ENCODE peak calls at places on chromosome 7, in nine cellular contexts. One of them, this sample, is unnamed.
A peak's percentile ranks its signal among the peaks of the same experiment; 100 is the strongest.

GRCh38 chr7:27165089-27165654 is at the start of gene HOXA9:
- DNase-seq in naive thymus-derived CD4-positive, alpha-beta T cell: peak; percentile 22
- DNase-seq in stimulated activated CD4-positive, alpha-beta T cell treated with anti-CD3 and anti-CD28 coated beads, Interleukin-1b, Interleukin-23, amount 100 ng/mL, for 1 hour: no peak
- DNase-seq in RPMI7951: no peak
- DNase-seq in fibroblast of the conjunctiva: no peak
- DNase-seq in activated gamma-delta T cell treated with Interleukin-2 at 50 U/mL for 16 hours: no peak
- DNase-seq in iris pigment epithelial cell: no peak
- DNase-seq in ELF-1: peak; percentile 61
- DNase-seq in fibroblast of pulmonary artery: no peak
- DNase-seq in this sample: peak; percentile 47

GRCh38 chr7:41217306-41217705 is 485.6 kb downstream of the INHBA start:
- DNase-seq in naive thymus-derived CD4-positive, alpha-beta T cell: no peak
- DNase-seq in stimulated activated CD4-positive, alpha-beta T cell treated with anti-CD3 and anti-CD28 coated beads, Interleukin-1b, Interleukin-23, amount 100 ng/mL, for 1 hour: no peak
- DNase-seq in RPMI7951: peak; percentile 35
- DNase-seq in fibroblast of the conjunctiva: no peak
- DNase-seq in activated gamma-delta T cell treated with Interleukin-2 at 50 U/mL for 16 hours: no peak
- DNase-seq in iris pigment epithelial cell: no peak
- DNase-seq in ELF-1: no peak
- DNase-seq in fibroblast of pulmonary artery: no peak
- DNase-seq in this sample: no peak

GRCh38 chr7:51481421-51481820 is 164.8 kb upstream of the COBL start:
- DNase-seq in naive thymus-derived CD4-positive, alpha-beta T cell: no peak
- DNase-seq in stimulated activated CD4-positive, alpha-beta T cell treated with anti-CD3 and anti-CD28 coated beads, Interleukin-1b, Interleukin-23, amount 100 ng/mL, for 1 hour: no peak
- DNase-seq in RPMI7951: no peak
- DNase-seq in fibroblast of the conjunctiva: no peak
- DNase-seq in activated gamma-delta T cell treated with Interleukin-2 at 50 U/mL for 16 hours: no peak
- DNase-seq in iris pigment epithelial cell: no peak
- DNase-seq in ELF-1: no peak
- DNase-seq in fibroblast of pulmonary artery: no peak
- DNase-seq in this sample: no peak

GRCh38 chr7:83976302-83976701 is 218.3 kb downstream of the SEMA3A start:
- DNase-seq in naive thymus-derived CD4-positive, alpha-beta T cell: no peak
- DNase-seq in stimulated activated CD4-positive, alpha-beta T cell treated with anti-CD3 and anti-CD28 coated beads, Interleukin-1b, Interleukin-23, amount 100 ng/mL, for 1 hour: no peak
- DNase-seq in RPMI7951: peak; percentile 28
- DNase-seq in fibroblast of the conjunctiva: peak; percentile 27
- DNase-seq in activated gamma-delta T cell treated with Interleukin-2 at 50 U/mL for 16 hours: no peak
- DNase-seq in iris pigment epithelial cell: peak; percentile 21
- DNase-seq in ELF-1: no peak
- DNase-seq in fibroblast of pulmonary artery: peak; percentile 54
- DNase-seq in this sample: peak; percentile 70

GRCh38 chr7:6451224-6451705 is 3.5 kb upstream of the DAGLB start:
- DNase-seq in naive thymus-derived CD4-positive, alpha-beta T cell: no peak
- DNase-seq in stimulated activated CD4-positive, alpha-beta T cell treated with anti-CD3 and anti-CD28 coated beads, Interleukin-1b, Interleukin-23, amount 100 ng/mL, for 1 hour: no peak
- DNase-seq in RPMI7951: no peak
- DNase-seq in fibroblast of the conjunctiva: no peak
- DNase-seq in activated gamma-delta T cell treated with Interleukin-2 at 50 U/mL for 16 hours: no peak
- DNase-seq in iris pigment epithelial cell: no peak
- DNase-seq in ELF-1: no peak
- DNase-seq in fibroblast of pulmonary artery: no peak
- DNase-seq in this sample: no peak

GRCh38 chr7:15525652-15526263 is 36.1 kb downstream of the AGMO start:
- DNase-seq in naive thymus-derived CD4-positive, alpha-beta T cell: no peak
- DNase-seq in stimulated activated CD4-positive, alpha-beta T cell treated with anti-CD3 and anti-CD28 coated beads, Interleukin-1b, Interleukin-23, amount 100 ng/mL, for 1 hour: no peak
- DNase-seq in RPMI7951: no peak
- DNase-seq in fibroblast of the conjunctiva: no peak
- DNase-seq in activated gamma-delta T cell treated with Interleukin-2 at 50 U/mL for 16 hours: no peak
- DNase-seq in iris pigment epithelial cell: no peak
- DNase-seq in ELF-1: no peak
- DNase-seq in fibroblast of pulmonary artery: no peak
- DNase-seq in this sample: no peak

GRCh38 chr7:16708980-16709379 is 44.6 kb upstream of the TSPAN13 start:
- DNase-seq in naive thymus-derived CD4-positive, alpha-beta T cell: no peak
- DNase-seq in stimulated activated CD4-positive, alpha-beta T cell treated with anti-CD3 and anti-CD28 coated beads, Interleukin-1b, Interleukin-23, amount 100 ng/mL, for 1 hour: no peak
- DNase-seq in RPMI7951: peak; percentile 98
- DNase-seq in fibroblast of the conjunctiva: peak; percentile 55
- DNase-seq in activated gamma-delta T cell treated with Interleukin-2 at 50 U/mL for 16 hours: no peak
- DNase-seq in iris pigment epithelial cell: peak; percentile 98
- DNase-seq in ELF-1: peak; percentile 31
- DNase-seq in fibroblast of pulmonary artery: peak; percentile 86
- DNase-seq in this sample: peak; percentile 88

GRCh38 chr7:491292-491957 is 28.2 kb downstream of the PDGFA start:
- DNase-seq in naive thymus-derived CD4-positive, alpha-beta T cell: no peak
- DNase-seq in stimulated activated CD4-positive, alpha-beta T cell treated with anti-CD3 and anti-CD28 coated beads, Interleukin-1b, Interleukin-23, amount 100 ng/mL, for 1 hour: no peak
- DNase-seq in RPMI7951: peak; percentile 54
- DNase-seq in fibroblast of the conjunctiva: no peak
- DNase-seq in activated gamma-delta T cell treated with Interleukin-2 at 50 U/mL for 16 hours: no peak
- DNase-seq in iris pigment epithelial cell: no peak
- DNase-seq in ELF-1: no peak
- DNase-seq in fibroblast of pulmonary artery: no peak
- DNase-seq in this sample: no peak

GRCh38 chr7:138842111-138842510 is 44.1 kb upstream of the ATP6V0A4 start:
- DNase-seq in naive thymus-derived CD4-positive, alpha-beta T cell: no peak
- DNase-seq in stimulated activated CD4-positive, alpha-beta T cell treated with anti-CD3 and anti-CD28 coated beads, Interleukin-1b, Interleukin-23, amount 100 ng/mL, for 1 hour: no peak
- DNase-seq in RPMI7951: peak; percentile 86
- DNase-seq in fibroblast of the conjunctiva: peak; percentile 4
- DNase-seq in activated gamma-delta T cell treated with Interleukin-2 at 50 U/mL for 16 hours: no peak
- DNase-seq in iris pigment epithelial cell: peak; percentile 94
- DNase-seq in ELF-1: peak; percentile 79
- DNase-seq in fibroblast of pulmonary artery: peak; percentile 33
- DNase-seq in this sample: no peak

GRCh38 chr7:55192718-55193117 is 172.4 kb upstream of the LANCL2 start:
- DNase-seq in naive thymus-derived CD4-positive, alpha-beta T cell: no peak
- DNase-seq in stimulated activated CD4-positive, alpha-beta T cell treated with anti-CD3 and anti-CD28 coated beads, Interleukin-1b, Interleukin-23, amount 100 ng/mL, for 1 hour: no peak
- DNase-seq in RPMI7951: peak; percentile 91
- DNase-seq in fibroblast of the conjunctiva: peak; percentile 24
- DNase-seq in activated gamma-delta T cell treated with Interleukin-2 at 50 U/mL for 16 hours: no peak
- DNase-seq in iris pigment epithelial cell: peak; percentile 74
- DNase-seq in ELF-1: no peak
- DNase-seq in fibroblast of pulmonary artery: peak; percentile 53
- DNase-seq in this sample: no peak

GRCh38 chr7:46767071-46767470 is 814.8 kb downstream of the TNS3 start:
- DNase-seq in naive thymus-derived CD4-positive, alpha-beta T cell: no peak
- DNase-seq in stimulated activated CD4-positive, alpha-beta T cell treated with anti-CD3 and anti-CD28 coated beads, Interleukin-1b, Interleukin-23, amount 100 ng/mL, for 1 hour: no peak
- DNase-seq in RPMI7951: no peak
- DNase-seq in fibroblast of the conjunctiva: no peak
- DNase-seq in activated gamma-delta T cell treated with Interleukin-2 at 50 U/mL for 16 hours: no peak
- DNase-seq in iris pigment epithelial cell: no peak
- DNase-seq in ELF-1: no peak
- DNase-seq in fibroblast of pulmonary artery: no peak
- DNase-seq in this sample: no peak

GRCh38 chr7:151008511-151009323 is 15.6 kb downstream of the ATG9B start:
- DNase-seq in naive thymus-derived CD4-positive, alpha-beta T cell: peak; percentile 64
- DNase-seq in stimulated activated CD4-positive, alpha-beta T cell treated with anti-CD3 and anti-CD28 coated beads, Interleukin-1b, Interleukin-23, amount 100 ng/mL, for 1 hour: peak; percentile 79
- DNase-seq in RPMI7951: peak; percentile 39
- DNase-seq in fibroblast of the conjunctiva: no peak
- DNase-seq in activated gamma-delta T cell treated with Interleukin-2 at 50 U/mL for 16 hours: peak; percentile 74
- DNase-seq in iris pigment epithelial cell: no peak
- DNase-seq in ELF-1: peak; percentile 96
- DNase-seq in fibroblast of pulmonary artery: peak; percentile 60
- DNase-seq in this sample: peak; percentile 79

GRCh38 chr7:105675873-105676484 is 94.7 kb upstream of the EFCAB10 start:
- DNase-seq in naive thymus-derived CD4-positive, alpha-beta T cell: peak; percentile 30
- DNase-seq in stimulated activated CD4-positive, alpha-beta T cell treated with anti-CD3 and anti-CD28 coated beads, Interleukin-1b, Interleukin-23, amount 100 ng/mL, for 1 hour: no peak
- DNase-seq in RPMI7951: no peak
- DNase-seq in fibroblast of the conjunctiva: no peak
- DNase-seq in activated gamma-delta T cell treated with Interleukin-2 at 50 U/mL for 16 hours: peak; percentile 73
- DNase-seq in iris pigment epithelial cell: no peak
- DNase-seq in ELF-1: no peak
- DNase-seq in fibroblast of pulmonary artery: no peak
- DNase-seq in this sample: no peak

GRCh38 chr7:81482600-81483186 is 287.2 kb downstream of the HGF start:
- DNase-seq in naive thymus-derived CD4-positive, alpha-beta T cell: no peak
- DNase-seq in stimulated activated CD4-positive, alpha-beta T cell treated with anti-CD3 and anti-CD28 coated beads, Interleukin-1b, Interleukin-23, amount 100 ng/mL, for 1 hour: no peak
- DNase-seq in RPMI7951: peak; percentile 34
- DNase-seq in fibroblast of the conjunctiva: peak; percentile 39
- DNase-seq in activated gamma-delta T cell treated with Interleukin-2 at 50 U/mL for 16 hours: no peak
- DNase-seq in iris pigment epithelial cell: peak; percentile 50
- DNase-seq in ELF-1: no peak
- DNase-seq in fibroblast of pulmonary artery: peak; percentile 75
- DNase-seq in this sample: peak; percentile 60

GRCh38 chr7:112886171-112886570 is 96.0 kb upstream of the TMEM168 start:
- DNase-seq in naive thymus-derived CD4-positive, alpha-beta T cell: no peak
- DNase-seq in stimulated activated CD4-positive, alpha-beta T cell treated with anti-CD3 and anti-CD28 coated beads, Interleukin-1b, Interleukin-23, amount 100 ng/mL, for 1 hour: no peak
- DNase-seq in RPMI7951: no peak
- DNase-seq in fibroblast of the conjunctiva: no peak
- DNase-seq in activated gamma-delta T cell treated with Interleukin-2 at 50 U/mL for 16 hours: no peak
- DNase-seq in iris pigment epithelial cell: no peak
- DNase-seq in ELF-1: no peak
- DNase-seq in fibroblast of pulmonary artery: no peak
- DNase-seq in this sample: no peak

GRCh38 chr7:125173571-125173970 is 243.9 kb upstream of the POT1 start:
- DNase-seq in naive thymus-derived CD4-positive, alpha-beta T cell: no peak
- DNase-seq in stimulated activated CD4-positive, alpha-beta T cell treated with anti-CD3 and anti-CD28 coated beads, Interleukin-1b, Interleukin-23, amount 100 ng/mL, for 1 hour: no peak
- DNase-seq in RPMI7951: no peak
- DNase-seq in fibroblast of the conjunctiva: no peak
- DNase-seq in activated gamma-delta T cell treated with Interleukin-2 at 50 U/mL for 16 hours: no peak
- DNase-seq in iris pigment epithelial cell: no peak
- DNase-seq in ELF-1: no peak
- DNase-seq in fibroblast of pulmonary artery: peak; percentile 8
- DNase-seq in this sample: no peak

GRCh38 chr7:116922545-116922944 is 30.8 kb upstream of the ST7 start:
- DNase-seq in naive thymus-derived CD4-positive, alpha-beta T cell: no peak
- DNase-seq in stimulated activated CD4-positive, alpha-beta T cell treated with anti-CD3 and anti-CD28 coated beads, Interleukin-1b, Interleukin-23, amount 100 ng/mL, for 1 hour: no peak
- DNase-seq in RPMI7951: no peak
- DNase-seq in fibroblast of the conjunctiva: no peak
- DNase-seq in activated gamma-delta T cell treated with Interleukin-2 at 50 U/mL for 16 hours: no peak
- DNase-seq in iris pigment epithelial cell: no peak
- DNase-seq in ELF-1: no peak
- DNase-seq in fibroblast of pulmonary artery: no peak
- DNase-seq in this sample: no peak

GRCh38 chr7:2248984-2249694 is 7.1 kb downstream of the NUDT1 start:
- DNase-seq in naive thymus-derived CD4-positive, alpha-beta T cell: no peak
- DNase-seq in stimulated activated CD4-positive, alpha-beta T cell treated with anti-CD3 and anti-CD28 coated beads, Interleukin-1b, Interleukin-23, amount 100 ng/mL, for 1 hour: no peak
- DNase-seq in RPMI7951: peak; percentile 99
- DNase-seq in fibroblast of the conjunctiva: peak; percentile 87
- DNase-seq in activated gamma-delta T cell treated with Interleukin-2 at 50 U/mL for 16 hours: no peak
- DNase-seq in iris pigment epithelial cell: peak; percentile 98
- DNase-seq in ELF-1: no peak
- DNase-seq in fibroblast of pulmonary artery: peak; percentile 95
- DNase-seq in this sample: peak; percentile 4

GRCh38 chr7:102912742-102913141 is at the start of gene LRRC17:
- DNase-seq in naive thymus-derived CD4-positive, alpha-beta T cell: no peak
- DNase-seq in stimulated activated CD4-positive, alpha-beta T cell treated with anti-CD3 and anti-CD28 coated beads, Interleukin-1b, Interleukin-23, amount 100 ng/mL, for 1 hour: no peak
- DNase-seq in RPMI7951: peak; percentile 94
- DNase-seq in fibroblast of the conjunctiva: peak; percentile 74
- DNase-seq in activated gamma-delta T cell treated with Interleukin-2 at 50 U/mL for 16 hours: no peak
- DNase-seq in iris pigment epithelial cell: peak; percentile 95
- DNase-seq in ELF-1: no peak
- DNase-seq in fibroblast of pulmonary artery: peak; percentile 94
- DNase-seq in this sample: no peak

GRCh38 chr7:3244241-3244814 is 56.7 kb upstream of the SDK1 start:
- DNase-seq in naive thymus-derived CD4-positive, alpha-beta T cell: no peak
- DNase-seq in stimulated activated CD4-positive, alpha-beta T cell treated with anti-CD3 and anti-CD28 coated beads, Interleukin-1b, Interleukin-23, amount 100 ng/mL, for 1 hour: no peak
- DNase-seq in RPMI7951: peak; percentile 99
- DNase-seq in fibroblast of the conjunctiva: peak; percentile 13
- DNase-seq in activated gamma-delta T cell treated with Interleukin-2 at 50 U/mL for 16 hours: no peak
- DNase-seq in iris pigment epithelial cell: peak; percentile 78
- DNase-seq in ELF-1: peak; percentile 62
- DNase-seq in fibroblast of pulmonary artery: peak; percentile 64
- DNase-seq in this sample: no peak

GRCh38 chr7:66380285-66380888 is 175.3 kb downstream of the TPST1 start:
- DNase-seq in naive thymus-derived CD4-positive, alpha-beta T cell: no peak
- DNase-seq in stimulated activated CD4-positive, alpha-beta T cell treated with anti-CD3 and anti-CD28 coated beads, Interleukin-1b, Interleukin-23, amount 100 ng/mL, for 1 hour: no peak
- DNase-seq in RPMI7951: peak; percentile 76
- DNase-seq in fibroblast of the conjunctiva: no peak
- DNase-seq in activated gamma-delta T cell treated with Interleukin-2 at 50 U/mL for 16 hours: no peak
- DNase-seq in iris pigment epithelial cell: peak; percentile 39
- DNase-seq in ELF-1: no peak
- DNase-seq in fibroblast of pulmonary artery: peak; percentile 21
- DNase-seq in this sample: peak; percentile 24

GRCh38 chr7:74479066-74479781 is 25.5 kb downstream of the GTF2IRD1 start:
- DNase-seq in naive thymus-derived CD4-positive, alpha-beta T cell: no peak
- DNase-seq in stimulated activated CD4-positive, alpha-beta T cell treated with anti-CD3 and anti-CD28 coated beads, Interleukin-1b, Interleukin-23, amount 100 ng/mL, for 1 hour: no peak
- DNase-seq in RPMI7951: peak; percentile 48
- DNase-seq in fibroblast of the conjunctiva: no peak
- DNase-seq in activated gamma-delta T cell treated with Interleukin-2 at 50 U/mL for 16 hours: no peak
- DNase-seq in iris pigment epithelial cell: no peak
- DNase-seq in ELF-1: no peak
- DNase-seq in fibroblast of pulmonary artery: no peak
- DNase-seq in this sample: no peak

GRCh38 chr7:152395115-152395514 is 40.7 kb downstream of the KMT2C start:
- DNase-seq in naive thymus-derived CD4-positive, alpha-beta T cell: no peak
- DNase-seq in stimulated activated CD4-positive, alpha-beta T cell treated with anti-CD3 and anti-CD28 coated beads, Interleukin-1b, Interleukin-23, amount 100 ng/mL, for 1 hour: no peak
- DNase-seq in RPMI7951: peak; percentile 33
- DNase-seq in fibroblast of the conjunctiva: no peak
- DNase-seq in activated gamma-delta T cell treated with Interleukin-2 at 50 U/mL for 16 hours: no peak
- DNase-seq in iris pigment epithelial cell: peak; percentile 88
- DNase-seq in ELF-1: peak; percentile 27
- DNase-seq in fibroblast of pulmonary artery: peak; percentile 58
- DNase-seq in this sample: peak; percentile 91

GRCh38 chr7:88310950-88311674 is 4.4 kb upstream of the STEAP4 start:
- DNase-seq in naive thymus-derived CD4-positive, alpha-beta T cell: no peak
- DNase-seq in stimulated activated CD4-positive, alpha-beta T cell treated with anti-CD3 and anti-CD28 coated beads, Interleukin-1b, Interleukin-23, amount 100 ng/mL, for 1 hour: no peak
- DNase-seq in RPMI7951: no peak
- DNase-seq in fibroblast of the conjunctiva: no peak
- DNase-seq in activated gamma-delta T cell treated with Interleukin-2 at 50 U/mL for 16 hours: no peak
- DNase-seq in iris pigment epithelial cell: no peak
- DNase-seq in ELF-1: no peak
- DNase-seq in fibroblast of pulmonary artery: no peak
- DNase-seq in this sample: no peak